ENCODE peak calls at places on chromosomes 12 and 14, in eight cellular contexts. V is right cardiac atrium, Q is tibial artery, H is AML-193, X is NCI-H774, F is GM19239, L is NCI-H1105, P is GM12865. I is an unnamed sample.

GRCh38 chr12:110983811-110984210 is 63.4 kb upstream of the MYL2 start:
- DNase-seq in V (no peak), L (no peak), F (no peak), P (no peak), X (no peak), H (no peak), Q (no peak), I (no peak)

GRCh38 chr12:100733817-100734593 is 60.6 kb upstream of the ANO4 start:
- DNase-seq in F (no peak), P (peak), H (no peak), V (no peak), L (peak), Q (no peak), X (peak), I (peak)

GRCh38 chr14:71430321-71431168 is 501.7 kb upstream of the RGS6 start:
- DNase-seq in V (no peak), L (no peak), F (peak), Q (no peak), X (no peak), P (peak), H (no peak), I (no peak)

GRCh38 chr12:27577688-27578087 is 53.7 kb downstream of the PPFIBP1 start:
- DNase-seq in X (no peak), H (no peak), P (no peak), Q (no peak), F (no peak), L (no peak), V (no peak), I (no peak)

GRCh38 chr12:6231359-6232268 is 31.4 kb downstream of the CD9 start:
- DNase-seq in V (peak), H (no peak), F (no peak), Q (no peak), X (no peak), L (no peak), P (no peak), I (no peak)

GRCh38 chr14:37594238-37594915 is 672 bp downstream of the FOXA1 start:
- DNase-seq in L (peak), V (peak), X (peak), P (peak), Q (no peak), F (no peak), H (peak), I (peak)

GRCh38 chr12:25276199-25276937 is 25.6 kb upstream of the KRAS start:
- DNase-seq in X (peak), L (peak), P (peak), V (no peak), Q (no peak), F (no peak), H (no peak), I (no peak)

GRCh38 chr14:60981626-60982455 is 796 bp downstream of the SLC38A6 start:
- DNase-seq in Q (no peak), X (no peak), P (peak), V (no peak), H (no peak), L (no peak), F (no peak), I (peak)

GRCh38 chr12:71710276-71711125 is 24.6 kb downstream of the TMEM19 start:
- DNase-seq in F (no peak), V (no peak), H (no peak), Q (no peak), X (no peak), L (no peak), P (no peak), I (no peak)

GRCh38 chr12:107398101-107398500 is 287.5 kb upstream of the PWP1 start:
- DNase-seq in P (no peak), F (no peak), L (no peak), Q (no peak), X (no peak), V (no peak), H (no peak), I (no peak)

GRCh38 chr12:8953773-8954402 is 4.4 kb upstream of the M6PR start:
- DNase-seq in X (no peak), V (peak), L (no peak), F (no peak), Q (no peak), P (no peak), H (no peak), I (no peak)

GRCh38 chr12:30257614-30258013 is 438.1 kb downstream of the IPO8 start:
- DNase-seq in Q (no peak), X (no peak), V (no peak), L (no peak), P (no peak), F (no peak), H (no peak), I (no peak)

GRCh38 chr14:104898870-104899510 is 25.7 kb upstream of the PLD4 start:
- DNase-seq in Q (no peak), H (no peak), L (no peak), X (no peak), V (peak), F (no peak), P (no peak), I (no peak)

GRCh38 chr14:29763342-29763858 is 164.2 kb downstream of the PRKD1 start:
- DNase-seq in P (no peak), F (no peak), L (no peak), Q (no peak), H (no peak), X (no peak), V (no peak), I (peak)

I was measured in Karpas-422.